ENCODE peak calls at places on chromosomes 5 and 9, in six cellular contexts. J is ovary; I is CD4-positive, alpha-beta memory T cell; M is cardiac muscle cell; G is heart right ventricle; W is foreskin fibroblast. C is an unnamed sample.

GRCh38 chr9:132078369-132079356 is 1.0 kb downstream of the MED27 start:
- DNase-seq in J (peak), I (peak), M (peak), G (no peak), W (peak), C (peak)

GRCh38 chr9:117869287-117869686 is 165.1 kb downstream of the TLR4 start:
- DNase-seq in J (no peak), I (no peak), M (no peak), G (no peak), W (no peak), C (no peak)

GRCh38 chr9:29212590-29213373 is 1639.5 kb upstream of the C9orf72 start:
- DNase-seq in J (no peak), I (no peak), M (no peak), G (no peak), W (no peak), C (no peak)

GRCh38 chr5:109676920-109677319 is 12.8 kb upstream of the MAN2A1 start:
- DNase-seq in J (no peak), I (no peak), M (no peak), G (peak), W (no peak), C (no peak)

GRCh38 chr5:33921005-33921404 is 15.2 kb upstream of the RXFP3 start:
- DNase-seq in J (no peak), I (no peak), M (no peak), G (no peak), W (no peak), C (no peak)

GRCh38 chr9:137725598-137725997 is 106.8 kb downstream of the EHMT1 start:
- DNase-seq in J (no peak), I (no peak), M (no peak), G (no peak), W (no peak), C (no peak)

GRCh38 chr9:107222020-107222522 is 61.0 kb upstream of the RAD23B start:
- DNase-seq in J (no peak), I (no peak), M (peak), G (no peak), W (peak), C (no peak)

GRCh38 chr5:54091416-54092130 is 218.8 kb downstream of the ARL15 start:
- DNase-seq in J (no peak), I (no peak), M (no peak), G (peak), W (no peak), C (no peak)

GRCh38 chr9:4143951-4144717 is 155.7 kb downstream of the GLIS3 start:
- DNase-seq in J (no peak), I (no peak), M (peak), G (no peak), W (peak), C (no peak)

GRCh38 chr5:150081541-150082283 is 4.6 kb downstream of the CSF1R start:
- DNase-seq in J (peak), I (no peak), M (peak), G (peak), W (no peak), C (peak)

GRCh38 chr9:133304158-133304470 is 29.1 kb upstream of the ABO start:
- DNase-seq in J (no peak), I (no peak), M (no peak), G (no peak), W (no peak), C (no peak)

GRCh38 chr9:21778300-21778699 is 24.1 kb upstream of the MTAP start:
- DNase-seq in J (no peak), I (no peak), M (peak), G (no peak), W (peak), C (peak)

GRCh38 chr9:6433405-6433804 is 20.4 kb downstream of the UHRF2 start:
- DNase-seq in J (no peak), I (no peak), M (peak), G (no peak), W (peak), C (no peak)

GRCh38 chr5:128711216-128711615 is 173.2 kb upstream of the FBN2 start:
- DNase-seq in J (no peak), I (no peak), M (no peak), G (no peak), W (peak), C (no peak)

GRCh38 chr5:124512236-124512635 is 234.2 kb downstream of the ZNF608 start:
- DNase-seq in J (no peak), I (no peak), M (peak), G (peak), W (peak), C (no peak)

GRCh38 chr9:2837915-2838314 is 6.0 kb downstream of the PUM3 start:
- DNase-seq in J (no peak), I (no peak), M (peak), G (no peak), W (no peak), C (no peak)

GRCh38 chr9:2833096-2833495 is 10.8 kb downstream of the PUM3 start:
- DNase-seq in J (no peak), I (no peak), M (peak), G (no peak), W (no peak), C (no peak)

GRCh38 chr9:2838356-2838983 is 5.4 kb downstream of the PUM3 start:
- DNase-seq in J (no peak), I (no peak), M (peak), G (no peak), W (no peak), C (no peak)

DNA sequence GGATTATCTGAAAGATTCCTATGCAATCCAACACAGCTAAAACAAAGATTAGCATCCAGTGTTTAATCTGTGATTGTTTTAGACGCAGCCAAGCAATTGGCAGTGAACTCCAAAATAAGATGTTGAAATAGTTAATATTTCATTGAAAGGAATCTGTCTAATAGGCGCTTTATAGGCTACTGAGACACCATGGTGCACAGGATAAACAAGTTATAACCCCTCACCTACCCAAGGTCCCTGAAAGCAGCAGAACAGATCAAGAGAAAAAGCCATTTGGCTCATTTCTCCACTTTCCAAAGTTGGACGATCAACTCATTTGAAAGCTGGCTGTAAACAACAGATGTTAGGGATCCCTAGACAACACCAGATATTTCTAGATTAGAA is 4.9 kb downstream of the PUM3 start:
- DNase-seq in J (no peak), I (no peak), M (no peak), G (no peak), W (no peak), C (no peak)
- H3K4me3 ChIP-seq in J (no peak), I (no peak), M (no peak), G (peak), W (peak), C (no peak)

GRCh38 chr9:86987900-86988299 is 40.6 kb upstream of the GAS1 start:
- DNase-seq in J (no peak), I (no peak), M (no peak), G (no peak), W (no peak), C (no peak)
- H3K4me3 ChIP-seq in J (no peak), I (no peak), M (no peak), G (no peak), W (no peak), C (no peak)

GRCh38 chr9:130050472-130050871 is 3.2 kb upstream of the GPR107 start:
- DNase-seq in J (no peak), I (no peak), M (no peak), G (no peak), W (no peak), C (no peak)

GRCh38 chr9:130053504-130054427 is at the start of gene GPR107:
- DNase-seq in J (peak), I (peak), M (peak), G (peak), W (peak), C (no peak)

GRCh38 chr9:130049431-130050210 is 4.1 kb upstream of the GPR107 start:
- DNase-seq in J (no peak), I (no peak), M (no peak), G (no peak), W (no peak), C (no peak)

GRCh38 chr9:130053109-130053503 is 600 bp upstream of the GPR107 start:
- DNase-seq in J (no peak), I (no peak), M (no peak), G (no peak), W (no peak), C (no peak)

DNA sequence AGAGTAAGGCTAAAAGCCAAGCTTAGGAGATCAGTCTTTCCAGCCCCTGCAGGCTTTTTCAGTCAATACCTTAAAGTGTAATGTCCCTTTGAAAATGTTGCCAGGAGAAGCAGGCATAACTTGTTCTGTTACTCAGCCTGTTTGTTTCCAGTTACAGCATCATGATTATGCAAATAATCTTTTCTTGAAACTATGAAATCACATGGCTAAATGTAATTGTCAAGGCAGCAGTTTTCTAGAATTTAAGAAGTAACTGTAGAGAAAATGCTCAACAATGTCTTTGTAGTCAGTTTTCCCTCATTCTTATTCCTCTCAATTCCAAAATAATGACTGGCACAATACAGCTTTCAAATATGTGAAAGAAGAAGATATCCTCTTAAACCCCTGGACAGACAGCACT is 1.9 kb upstream of the GPR107 start:
- DNase-seq in J (no peak), I (no peak), M (no peak), G (no peak), W (no peak), C (no peak)
- H3K4me3 ChIP-seq in J (no peak), I (no peak), M (no peak), G (no peak), W (no peak), C (no peak)

GRCh38 chr5:67194169-67194568 is 2.4 kb downstream of the CD180 start:
- DNase-seq in J (no peak), I (no peak), M (no peak), G (no peak), W (no peak), C (no peak)

GRCh38 chr5:67190856-67191255 is 5.7 kb downstream of the CD180 start:
- DNase-seq in J (no peak), I (no peak), M (no peak), G (no peak), W (no peak), C (no peak)

GRCh38 chr5:67193479-67193878 is 3.1 kb downstream of the CD180 start:
- DNase-seq in J (no peak), I (no peak), M (no peak), G (no peak), W (no peak), C (no peak)

GRCh38 chr5:67190443-67190842 is 6.2 kb downstream of the CD180 start:
- DNase-seq in J (no peak), I (no peak), M (no peak), G (no peak), W (no peak), C (no peak)

DNA sequence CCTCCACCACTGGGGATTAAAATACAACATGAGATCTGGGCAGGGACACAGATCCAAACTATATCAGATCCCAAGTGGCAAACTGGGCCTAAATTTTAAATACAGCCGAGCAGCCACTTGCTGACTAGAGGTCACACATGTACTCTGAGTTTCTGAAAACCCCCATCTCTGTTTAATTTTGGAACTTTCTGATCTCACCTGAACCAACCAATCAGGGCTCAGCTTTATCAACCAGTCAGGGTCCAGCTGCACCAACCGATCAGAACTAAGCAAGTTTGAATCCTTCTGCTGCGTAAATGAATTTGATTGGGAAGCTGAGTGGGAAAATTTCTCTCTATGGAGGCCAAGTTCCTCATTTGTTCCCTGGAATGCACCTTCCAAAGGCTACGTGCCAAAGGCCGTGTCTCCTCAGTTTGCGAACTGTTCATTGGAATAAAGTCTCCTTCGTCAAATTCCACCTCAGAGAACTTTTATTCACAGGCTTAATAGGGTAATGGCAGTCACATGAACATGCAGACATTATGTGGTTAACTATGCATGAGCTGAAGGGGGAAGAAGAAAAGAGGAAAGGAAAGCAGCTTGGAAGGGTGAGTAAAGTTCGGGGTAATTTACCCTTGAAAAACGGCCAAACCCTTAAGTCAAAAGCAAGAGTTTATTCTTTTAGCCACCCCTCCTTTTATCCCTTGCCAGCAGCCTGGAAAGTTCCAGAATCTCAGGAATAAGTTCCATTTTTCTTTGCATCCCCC is 3.7 kb downstream of the CD180 start:
- DNase-seq in J (no peak), I (no peak), M (no peak), G (no peak), W (no peak), C (no peak)
- H3K4me3 ChIP-seq in J (no peak), I (no peak), M (no peak), G (no peak), W (no peak), C (no peak)

DNA sequence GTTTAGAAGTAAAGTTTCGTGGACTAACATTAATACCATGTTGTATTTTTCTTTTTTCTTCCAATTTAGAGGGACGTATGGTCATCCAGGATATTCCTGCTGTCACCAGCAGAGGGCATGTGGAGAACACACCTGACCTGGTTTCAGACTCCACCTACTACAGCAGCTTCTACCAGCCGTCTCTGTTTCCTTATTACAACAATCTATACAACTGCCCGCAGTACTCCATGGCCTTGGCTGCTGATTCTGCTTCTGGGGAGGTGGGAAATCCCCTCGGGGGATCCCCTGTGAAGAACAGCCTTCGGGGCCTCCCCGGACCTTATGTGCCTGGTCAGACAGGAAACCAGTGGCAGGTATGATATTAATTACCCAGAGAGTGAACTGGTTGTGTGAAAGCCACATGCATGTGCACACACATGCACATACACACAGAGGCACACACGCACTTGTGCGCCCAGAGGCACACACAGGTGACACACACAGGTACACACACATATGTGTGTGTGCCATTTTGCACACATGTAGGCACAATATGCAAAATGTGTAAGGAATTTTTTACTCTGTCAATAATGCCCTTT is 52.4 kb downstream of the DMRT1 start:
- DNase-seq in J (no peak), I (peak), M (peak), G (peak), W (peak), C (peak)
- H3K4me3 ChIP-seq in J (no peak), I (no peak), M (no peak), G (no peak), W (no peak), C (no peak)